ENCODE peak calls at places on chromosomes 16 and 17, in nine cellular contexts. F is prostate gland, W is ovary, S is A549, C is uterus, I is stomach, U is Peyer's patch, P is heart left ventricle, G is HCT116. L is an unnamed sample.

GRCh38 chr17:77541995-77542394 is 401.2 kb downstream of the SEC14L1 start:
- DNase-seq in F (no peak), W (no peak), S (no peak), C (no peak), I (no peak), U (no peak), P (peak), G (no peak), L (no peak)

GRCh38 chr16:30091474-30092372 is at the start of gene TBX6:
- DNase-seq in F (peak), W (peak), S (peak), C (peak), I (peak), U (peak), P (peak), G (peak), L (peak)

GRCh38 chr17:64320613-64321553 is 57.8 kb upstream of the TEX2 start:
- DNase-seq in F (peak), W (peak), S (peak), C (peak), I (peak), U (peak), P (peak), G (peak), L (no peak)

GRCh38 chr17:61310611-61311010 is 89.0 kb upstream of the TBX2 start:
- DNase-seq in F (no peak), W (no peak), S (no peak), C (no peak), I (no peak), U (no peak), P (no peak), G (no peak), L (no peak)

GRCh38 chr16:61413026-61413425 is 623.2 kb downstream of the CDH8 start:
- DNase-seq in F (no peak), W (no peak), S (no peak), C (no peak), I (no peak), U (no peak), P (no peak), G (no peak), L (no peak)

GRCh38 chr17:27600471-27600870 is 30.5 kb upstream of the LGALS9 start:
- DNase-seq in F (no peak), W (no peak), S (no peak), C (no peak), I (no peak), U (no peak), P (no peak), G (no peak), L (no peak)

GRCh38 chr16:27620533-27620932 is 70.6 kb downstream of the KATNIP start:
- DNase-seq in F (no peak), W (no peak), S (no peak), C (no peak), I (no peak), U (no peak), P (no peak), G (no peak), L (no peak)

GRCh38 chr16:55476625-55477533 is 2.1 kb upstream of the MMP2 start:
- DNase-seq in F (no peak), W (peak), S (no peak), C (peak), I (no peak), U (no peak), P (peak), G (no peak), L (no peak)

GRCh38 chr17:20941872-20942271 is 100.9 kb downstream of the USP22 start:
- DNase-seq in F (no peak), W (no peak), S (no peak), C (no peak), I (no peak), U (no peak), P (no peak), G (no peak), L (no peak)

GRCh38 chr17:50893183-50893993 is 27.2 kb upstream of the TOB1 start:
- DNase-seq in F (peak), W (no peak), S (peak), C (peak), I (no peak), U (peak), P (peak), G (peak), L (no peak)
- TF ChIP-seq POLR2A in F (peak), W (no peak), S (no peak), C (no peak), I (no peak), U (peak), P (no peak), G (no peak), L (no peak)

GRCh38 chr17:39730095-39730921 is at the start of gene MIEN1:
- DNase-seq in F (peak), W (peak), S (peak), C (peak), I (peak), U (peak), P (peak), G (peak), L (peak)
- TF ChIP-seq POLR2A in F (peak), W (peak), S (peak), C (peak), I (peak), U (peak), P (peak), G (peak), L (peak)

GRCh38 chr17:42287305-42288077 is 807 bp upstream of the STAT5A start:
- DNase-seq in F (no peak), W (peak), S (no peak), C (peak), I (peak), U (peak), P (peak), G (no peak), L (peak)
- TF ChIP-seq POLR2A in F (no peak), W (no peak), S (no peak), C (peak), I (no peak), U (peak), P (no peak), G (no peak), L (no peak)

GRCh38 chr17:75904749-75905521 is at the start of gene MRPL38:
- DNase-seq in F (peak), W (peak), S (peak), C (peak), I (peak), U (peak), P (peak), G (peak), L (peak)
- TF ChIP-seq POLR2A in F (peak), W (peak), S (peak), C (peak), I (peak), U (peak), P (no peak), G (peak), L (peak)

GRCh38 chr17:78716292-78716691 is 65.8 kb downstream of the CYTH1 start:
- DNase-seq in F (no peak), W (no peak), S (no peak), C (no peak), I (no peak), U (no peak), P (no peak), G (no peak), L (no peak)

GRCh38 chr17:78717431-78717980 is 64.6 kb downstream of the CYTH1 start:
- DNase-seq in F (peak), W (no peak), S (peak), C (peak), I (no peak), U (no peak), P (no peak), G (no peak), L (no peak)

GRCh38 chr17:78715000-78715771 is 66.9 kb downstream of the CYTH1 start:
- DNase-seq in F (no peak), W (no peak), S (no peak), C (no peak), I (peak), U (no peak), P (no peak), G (no peak), L (no peak)

GRCh38 chr17:78715876-78716275 is 66.2 kb downstream of the CYTH1 start:
- DNase-seq in F (no peak), W (no peak), S (no peak), C (no peak), I (no peak), U (no peak), P (no peak), G (no peak), L (no peak)

GRCh38 chr17:78716814-78717393 is 65.2 kb downstream of the CYTH1 start:
- DNase-seq in F (peak), W (peak), S (peak), C (peak), I (peak), U (peak), P (peak), G (no peak), L (no peak)
- TF ChIP-seq POLR2A in F (no peak), W (no peak), S (no peak), C (no peak), I (no peak), U (no peak), P (no peak), G (no peak), L (no peak)

L was measured in esophagus muscularis mucosa.